ENCODE peak calls at places on chromosomes 11 and 22, in four cellular contexts. One of them, this sample, is unnamed.

GRCh38 chr22:17339095-17339693 is 30.1 kb upstream of the CECR2 start:
- DNase-seq in K562: no peak
- DNase-seq in HepG2: no peak
- DNase-seq in A549: no peak
- DNase-seq in this sample: no peak

GRCh38 chr11:3609416-3610265 is 32.2 kb downstream of the ART5 start:
- DNase-seq in K562: peak; percentile 68
- DNase-seq in A549: peak; percentile 47
- DNase-seq in HepG2: peak; percentile 13
- DNase-seq in this sample: peak; percentile 64

GRCh38 chr22:26949193-26949592 is 291.8 kb downstream of the MIAT start:
- DNase-seq in A549: no peak
- DNase-seq in K562: peak; percentile 8
- DNase-seq in HepG2: no peak
- DNase-seq in this sample: no peak

GRCh38 chr11:88338223-88338661 is 706 bp upstream of the CTSC start:
- DNase-seq in K562: peak; percentile 29
- DNase-seq in HepG2: peak; percentile 77
- DNase-seq in A549: peak; percentile 57
- DNase-seq in this sample: no peak

GRCh38 chr11:63501236-63501635 is 4.6 kb upstream of the LGALS12 start:
- DNase-seq in A549: no peak
- DNase-seq in HepG2: no peak
- DNase-seq in K562: no peak
- DNase-seq in this sample: no peak

GRCh38 chr11:72787262-72788104 is 6.4 kb downstream of the STARD10 start:
- DNase-seq in HepG2: peak; percentile 94
- DNase-seq in K562: peak; percentile 84
- DNase-seq in A549: no peak
- DNase-seq in this sample: peak; percentile 82

GRCh38 chr11:27444801-27445215 is 27.8 kb downstream of the LGR4 start:
- DNase-seq in HepG2: peak; percentile 28
- DNase-seq in A549: no peak
- DNase-seq in K562: no peak
- DNase-seq in this sample: no peak

GRCh38 chr11:75850787-75851186 is 35.8 kb downstream of the UVRAG start:
- DNase-seq in K562: no peak
- DNase-seq in HepG2: no peak
- DNase-seq in A549: no peak
- DNase-seq in this sample: no peak

GRCh38 chr22:19903513-19903912 is 38.1 kb upstream of the COMT start:
- DNase-seq in HepG2: no peak
- DNase-seq in K562: no peak
- DNase-seq in A549: no peak
- DNase-seq in this sample: peak; percentile 61

GRCh38 chr22:36386900-36387663 is 685 bp downstream of the MYH9 start:
- DNase-seq in A549: no peak
- DNase-seq in K562: peak; percentile 30
- DNase-seq in HepG2: no peak
- DNase-seq in this sample: no peak

GRCh38 chr22:50576070-50576469 is 2.2 kb downstream of the CPT1B start:
- DNase-seq in K562: peak; percentile 39
- DNase-seq in A549: peak; percentile 69
- DNase-seq in HepG2: peak; percentile 81
- DNase-seq in this sample: no peak

GRCh38 chr11:72864692-72865655 is 50.8 kb downstream of the ATG16L2 start:
- DNase-seq in HepG2: no peak
- DNase-seq in K562: no peak
- DNase-seq in A549: no peak
- DNase-seq in this sample: no peak

GRCh38 chr11:34028407-34028804 is 23.1 kb upstream of the CAPRIN1 start:
- DNase-seq in HepG2: no peak
- DNase-seq in A549: no peak
- DNase-seq in K562: no peak
- DNase-seq in this sample: no peak

GRCh38 chr11:46293616-46294015 is 16.2 kb downstream of the CREB3L1 start:
- DNase-seq in HepG2: no peak
- DNase-seq in A549: no peak
- DNase-seq in K562: no peak
- DNase-seq in this sample: no peak

GRCh38 chr11:76604652-76605241 is 65.8 kb downstream of the LRRC32 start:
- DNase-seq in A549: no peak
- DNase-seq in HepG2: no peak
- DNase-seq in K562: no peak
- DNase-seq in this sample: no peak

DNA sequence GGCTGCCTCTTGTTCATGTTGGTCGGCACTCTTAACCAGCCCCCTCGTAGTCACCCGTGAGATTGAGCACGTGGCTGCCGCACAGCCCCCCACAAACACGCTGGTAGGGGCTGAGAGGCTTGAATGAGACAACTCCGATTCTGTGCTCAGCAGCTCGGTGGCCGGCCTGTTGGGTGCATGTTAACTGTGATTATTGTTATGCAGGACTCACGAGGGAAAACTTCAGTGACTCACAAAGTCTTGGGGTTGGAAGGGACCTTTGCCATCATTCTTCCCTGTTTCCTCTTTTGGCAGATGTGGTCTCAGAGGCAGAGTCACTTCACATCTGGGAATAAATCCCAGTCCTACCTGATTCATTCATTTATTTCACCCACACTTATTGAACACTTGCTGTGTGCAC is 75.2 kb downstream of the ADAMTS15 start:
- DNase-seq in K562: no peak
- DNase-seq in HepG2: no peak
- DNase-seq in A549: no peak
- DNase-seq in this sample: no peak
- TF ChIP-seq PHF8 in K562: no peak
- TF ChIP-seq PHF8 in HepG2: no peak
- TF ChIP-seq PHF8 in A549: no peak
- TF ChIP-seq PHF8 in this sample: no peak

DNA sequence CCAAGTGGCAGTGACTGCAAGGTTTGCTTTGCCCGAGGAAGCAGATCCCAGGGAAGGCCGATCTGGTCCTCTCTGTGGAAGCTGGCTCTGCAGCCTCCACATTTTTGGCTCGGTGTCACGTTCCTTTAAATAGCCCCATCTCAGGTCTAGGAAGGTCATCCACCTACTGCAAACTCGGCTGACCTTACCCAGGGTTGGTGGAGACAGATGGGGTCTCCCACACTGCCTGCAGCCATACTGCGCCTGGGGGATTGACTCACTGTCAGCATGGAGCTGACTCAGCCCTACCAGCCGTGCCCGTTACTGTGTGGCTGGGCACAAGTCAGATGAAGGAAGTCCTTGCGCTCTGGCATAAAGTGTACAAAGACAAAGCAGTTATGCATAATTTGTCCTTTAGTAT is 16.9 kb downstream of the CDPF1 start:
- DNase-seq in HepG2: no peak
- DNase-seq in K562: no peak
- DNase-seq in A549: no peak
- DNase-seq in this sample: no peak
- TF ChIP-seq PHF8 in HepG2: no peak
- TF ChIP-seq PHF8 in K562: no peak
- TF ChIP-seq PHF8 in A549: no peak
- TF ChIP-seq PHF8 in this sample: no peak

GRCh38 chr11:132627981-132628380 is 904.3 kb downstream of the OPCML start:
- DNase-seq in HepG2: no peak
- DNase-seq in K562: no peak
- DNase-seq in A549: no peak
- DNase-seq in this sample: no peak

GRCh38 chr11:132638421-132638820 is 893.9 kb downstream of the OPCML start:
- DNase-seq in A549: no peak
- DNase-seq in HepG2: no peak
- DNase-seq in K562: no peak
- DNase-seq in this sample: no peak

GRCh38 chr11:132631956-132632355 is 900.3 kb downstream of the OPCML start:
- DNase-seq in HepG2: no peak
- DNase-seq in K562: no peak
- DNase-seq in A549: no peak
- DNase-seq in this sample: no peak

DNA sequence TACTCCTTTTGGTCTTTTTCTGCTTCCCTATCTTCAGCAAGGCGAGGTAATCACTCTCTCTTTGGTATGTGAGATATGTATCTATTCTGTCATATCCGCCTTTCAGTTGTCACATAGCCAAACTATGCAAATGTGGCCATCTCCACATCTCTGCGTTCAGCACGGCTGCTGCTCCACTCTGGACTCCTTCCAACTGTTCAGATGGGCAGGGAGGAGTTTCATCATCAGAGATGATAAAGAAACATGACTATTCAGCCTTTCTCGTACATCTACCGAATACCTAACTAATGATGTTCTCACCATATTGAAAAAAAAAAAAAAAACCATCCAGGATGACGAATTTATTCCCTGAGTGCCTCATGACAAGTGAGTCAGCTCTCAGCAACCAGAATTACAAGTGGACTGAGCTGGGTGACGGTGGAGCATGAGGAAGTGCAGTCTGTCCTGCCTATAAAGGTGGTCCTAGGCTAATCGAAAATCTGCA is 899.6 kb downstream of the OPCML start:
- DNase-seq in K562: no peak
- DNase-seq in HepG2: no peak
- DNase-seq in A549: peak; percentile 7
- DNase-seq in this sample: no peak
- TF ChIP-seq PHF8 in K562: no peak
- TF ChIP-seq PHF8 in HepG2: no peak
- TF ChIP-seq PHF8 in A549: no peak
- TF ChIP-seq PHF8 in this sample: no peak

GRCh38 chr11:66277475-66278391 is at the start of gene CNIH2:
- DNase-seq in HepG2: no peak
- DNase-seq in K562: peak; percentile 80
- DNase-seq in A549: no peak
- DNase-seq in this sample: no peak
- TF ChIP-seq PHF8 in HepG2: no peak
- TF ChIP-seq PHF8 in K562: no peak
- TF ChIP-seq PHF8 in A549: no peak
- TF ChIP-seq PHF8 in this sample: no peak

GRCh38 chr11:102761646-102762238 is 18.7 kb downstream of the MMP10 start:
- DNase-seq in A549: no peak
- DNase-seq in K562: no peak
- DNase-seq in HepG2: no peak
- DNase-seq in this sample: no peak
- TF ChIP-seq PHF8 in A549: no peak
- TF ChIP-seq PHF8 in K562: no peak
- TF ChIP-seq PHF8 in HepG2: no peak
- TF ChIP-seq PHF8 in this sample: no peak

GRCh38 chr11:61041755-61042518 is 60.4 kb upstream of the CD5 start:
- DNase-seq in A549: peak; percentile 10
- DNase-seq in HepG2: no peak
- DNase-seq in K562: no peak
- DNase-seq in this sample: no peak
- TF ChIP-seq PHF8 in A549: no peak
- TF ChIP-seq PHF8 in HepG2: no peak
- TF ChIP-seq PHF8 in K562: no peak
- TF ChIP-seq PHF8 in this sample: no peak

DNA sequence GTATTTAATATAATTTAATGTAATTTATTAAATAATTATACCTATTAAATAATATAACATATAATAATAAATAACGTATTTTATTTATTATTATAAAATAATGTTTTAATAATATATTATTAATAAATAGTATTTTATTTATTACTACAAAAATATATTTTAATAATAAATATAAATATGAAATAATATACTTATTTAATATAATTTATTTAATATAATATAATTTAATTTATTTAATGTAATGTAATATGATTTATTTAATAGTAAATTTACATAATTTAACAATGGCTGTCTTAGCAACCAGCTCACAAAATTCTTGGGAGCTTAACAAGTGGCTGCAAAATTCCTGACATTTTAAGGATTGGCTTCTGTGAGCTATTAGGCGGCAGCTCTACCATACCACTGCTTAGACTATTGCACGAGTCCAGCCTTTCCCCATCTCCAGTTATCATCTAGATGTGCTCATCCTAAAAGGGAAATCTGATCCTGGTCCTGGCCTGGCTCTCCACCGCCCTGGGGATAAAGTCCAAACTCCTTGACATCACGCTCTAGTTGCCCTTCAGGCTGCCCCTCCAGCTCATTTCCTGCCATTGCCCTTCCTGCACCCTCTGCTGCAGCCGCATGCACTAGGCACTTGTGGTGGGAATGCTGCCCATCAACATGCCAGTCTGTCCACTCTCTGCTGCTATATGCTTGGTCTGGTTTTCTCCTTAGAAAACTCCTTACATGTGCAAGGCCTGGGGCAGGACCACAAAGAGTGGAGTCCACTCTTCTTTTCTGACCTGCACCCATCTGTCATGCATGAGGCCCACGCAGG is 9.8 kb downstream of the MMP20 start:
- DNase-seq in K562: no peak
- DNase-seq in A549: no peak
- DNase-seq in HepG2: peak; percentile 82
- DNase-seq in this sample: no peak
- TF ChIP-seq PHF8 in K562: no peak
- TF ChIP-seq PHF8 in A549: no peak
- TF ChIP-seq PHF8 in HepG2: no peak
- TF ChIP-seq PHF8 in this sample: no peak

This sample was measured in H1.